ENCODE peak calls at places on chromosomes 16 and 17, in six cellular contexts. V is A549, D is H9, Z is dorsolateral prefrontal cortex, I is BJ, U is transverse colon. C is an unnamed sample.

GRCh38 chr17:13601776-13602551 is at the start of gene HS3ST3A1:
- DNase-seq in V (no peak), D (peak), Z (no peak), I (no peak), U (peak), C (peak)

GRCh38 chr17:41394254-41395016 is 3.0 kb downstream of the KRT31 start:
- DNase-seq in V (no peak), D (no peak), Z (no peak), I (no peak), U (no peak), C (no peak)

GRCh38 chr17:78822552-78822951 is 18.1 kb downstream of the USP36 start:
- DNase-seq in V (no peak), D (no peak), Z (peak), I (peak), U (no peak), C (no peak)

GRCh38 chr16:86514656-86515376 is 4.5 kb downstream of the FOXF1 start:
- DNase-seq in V (no peak), D (no peak), Z (no peak), I (no peak), U (no peak), C (no peak)

GRCh38 chr17:62737513-62737912 is 70.6 kb downstream of the MARCHF10 start:
- DNase-seq in V (no peak), D (peak), Z (no peak), I (no peak), U (no peak), C (no peak)

GRCh38 chr16:84905965-84906460 is 86.2 kb downstream of the CRISPLD2 start:
- DNase-seq in V (no peak), D (no peak), Z (no peak), I (no peak), U (no peak), C (no peak)

GRCh38 chr16:61885343-61885742 is 150.9 kb downstream of the CDH8 start:
- DNase-seq in V (no peak), D (no peak), Z (no peak), I (no peak), U (no peak), C (no peak)

GRCh38 chr17:26782153-26782552 is 511.8 kb upstream of the WSB1 start:
- DNase-seq in V (no peak), D (no peak), Z (no peak), I (no peak), U (no peak), C (no peak)

GRCh38 chr16:51638338-51639135 is 487.5 kb upstream of the SALL1 start:
- DNase-seq in V (no peak), D (no peak), Z (no peak), I (no peak), U (no peak), C (no peak)

GRCh38 chr17:81867123-81867951 is 3.8 kb downstream of the ARHGDIA start:
- DNase-seq in V (no peak), D (peak), Z (no peak), I (no peak), U (peak), C (no peak)

GRCh38 chr16:19808061-19808621 is 76.5 kb downstream of the GPRC5B start:
- DNase-seq in V (peak), D (no peak), Z (peak), I (no peak), U (no peak), C (no peak)

GRCh38 chr17:27996157-27997043 is 46.1 kb upstream of the NLK start:
- DNase-seq in V (no peak), D (no peak), Z (no peak), I (no peak), U (no peak), C (no peak)

GRCh38 chr17:66625321-66625767 is 209.6 kb upstream of the CACNG5 start:
- DNase-seq in V (peak), D (no peak), Z (no peak), I (no peak), U (no peak), C (no peak)

GRCh38 chr16:29962344-29962994 is 590 bp downstream of the TMEM219 start:
- DNase-seq in V (no peak), D (no peak), Z (no peak), I (no peak), U (peak), C (no peak)

GRCh38 chr17:62819511-62820221 is 11.6 kb upstream of the MARCHF10 start:
- DNase-seq in V (peak), D (peak), Z (no peak), I (peak), U (peak), C (peak)

GRCh38 chr17:63549289-63549945 is 860 bp upstream of the DCAF7 start:
- DNase-seq in V (no peak), D (no peak), Z (no peak), I (no peak), U (no peak), C (no peak)

GRCh38 chr16:61934591-61934990 is 101.6 kb downstream of the CDH8 start:
- DNase-seq in V (no peak), D (no peak), Z (no peak), I (no peak), U (no peak), C (no peak)

GRCh38 chr16:16887193-16887592 is 508.3 kb downstream of the NPIPA7 start:
- DNase-seq in V (no peak), D (no peak), Z (no peak), I (no peak), U (no peak), C (no peak)

GRCh38 chr17:41738077-41738800 is 3.8 kb upstream of the HAP1 start:
- DNase-seq in V (peak), D (peak), Z (peak), I (peak), U (peak), C (peak)

GRCh38 chr16:28320023-28320561 is 27.8 kb downstream of the SBK1 start:
- DNase-seq in V (no peak), D (no peak), Z (no peak), I (no peak), U (no peak), C (no peak)

GRCh38 chr16:85360323-85361277 is 248.3 kb upstream of the CIBAR2 start:
- DNase-seq in V (no peak), D (no peak), Z (peak), I (no peak), U (peak), C (no peak)

GRCh38 chr16:20041924-20042596 is 31.6 kb downstream of the GPR139 start:
- DNase-seq in V (no peak), D (no peak), Z (no peak), I (no peak), U (no peak), C (no peak)

DNA sequence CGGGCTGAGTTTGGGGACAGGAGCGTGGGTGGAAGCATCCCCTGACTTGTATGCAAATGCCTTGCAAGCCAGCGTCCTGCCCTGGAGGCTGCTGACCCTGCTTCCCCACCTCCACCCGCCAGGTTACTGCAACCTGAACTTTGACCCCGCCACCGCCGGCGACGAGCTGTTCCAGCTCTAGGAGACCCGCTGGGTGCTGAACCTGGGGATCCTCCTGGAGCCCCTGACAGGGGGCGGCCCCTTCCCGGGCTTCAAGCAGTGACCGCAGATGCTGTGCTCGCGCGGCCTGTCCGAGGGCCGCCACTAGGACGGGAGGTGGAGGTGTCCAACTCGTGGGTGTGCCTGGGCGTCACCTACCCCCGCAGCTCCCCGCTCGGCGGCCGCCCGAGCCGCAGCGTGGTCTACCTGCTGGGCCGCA is 10.7 kb upstream of the SLC16A5 start:
- DNase-seq in V (no peak), D (peak), Z (no peak), I (no peak), U (peak), C (no peak)
- TF ChIP-seq CTCF in V (no peak), D (no peak), Z (no peak), I (no peak), U (no peak), C (no peak)

DNA sequence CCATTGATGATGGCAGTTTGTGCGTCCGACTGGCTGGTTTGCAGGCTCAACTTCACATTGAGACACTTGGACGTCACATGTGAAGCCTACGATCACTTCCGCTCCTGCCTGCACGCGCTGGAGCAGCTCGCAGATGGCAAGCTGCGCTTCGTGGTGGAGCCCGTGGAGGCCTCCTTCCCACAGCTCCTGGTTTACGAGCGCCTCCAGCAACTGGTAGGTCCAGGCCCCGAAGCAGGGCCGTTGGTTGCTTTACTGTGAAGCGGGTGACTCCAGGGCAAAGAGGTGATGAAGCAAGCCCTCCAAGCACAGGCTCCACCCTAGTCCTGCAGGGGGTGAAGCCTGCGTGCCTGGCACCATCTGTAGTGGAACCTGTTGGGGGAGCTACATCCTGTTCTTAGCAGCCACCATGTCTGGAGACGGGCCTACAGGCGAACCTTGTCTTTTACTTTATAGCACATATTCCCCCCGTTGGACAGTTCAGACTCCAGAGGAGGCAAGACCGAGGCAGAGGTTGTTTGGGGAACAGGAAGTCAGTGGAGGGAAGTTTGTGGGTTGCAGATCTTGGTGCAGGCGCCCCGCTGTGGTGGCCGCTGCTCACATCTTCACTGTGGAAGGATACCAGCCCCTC is 23.1 kb downstream of the METTL22 start:
- DNase-seq in V (no peak), D (no peak), Z (no peak), I (no peak), U (no peak), C (no peak)
- TF ChIP-seq CTCF in V (no peak), D (no peak), Z (no peak), I (no peak), U (no peak), C (no peak)

DNA sequence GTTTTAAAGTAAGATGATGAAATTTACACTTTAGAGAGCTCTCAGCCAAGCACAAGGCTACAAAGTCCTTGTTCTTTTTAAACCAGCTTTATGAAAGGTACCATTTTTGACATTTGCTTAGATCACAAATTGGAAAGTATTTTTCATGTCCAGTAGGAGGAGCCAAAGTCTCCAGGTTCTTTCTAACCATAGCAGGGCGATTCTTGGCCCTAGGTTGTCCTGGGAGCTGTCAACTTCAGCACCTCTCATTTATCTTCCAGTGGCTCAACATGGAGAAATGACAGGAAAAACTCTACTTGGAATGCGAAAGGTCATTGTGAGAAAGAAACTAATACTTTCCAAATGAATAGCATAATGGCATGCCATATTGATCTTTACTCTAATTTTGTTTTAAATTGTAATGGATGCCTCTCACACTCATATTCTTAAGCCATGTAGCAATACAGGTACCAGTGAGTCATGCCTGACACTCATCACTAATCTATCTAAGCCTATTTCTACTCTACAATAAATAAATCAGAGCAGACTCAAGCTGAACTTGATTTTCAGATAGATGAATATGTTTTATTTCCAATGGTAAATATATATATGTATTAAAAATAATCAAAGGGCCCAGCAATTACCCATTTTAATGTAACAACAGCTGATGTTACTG is 919.1 kb upstream of the EEF2KMT start:
- DNase-seq in V (peak), D (peak), Z (no peak), I (no peak), U (no peak), C (no peak)
- TF ChIP-seq CTCF in V (peak), D (peak), Z (peak), I (peak), U (peak), C (peak)

GRCh38 chr17:77214743-77215142 is 74.0 kb downstream of the SEC14L1 start:
- DNase-seq in V (peak), D (peak), Z (no peak), I (no peak), U (peak), C (no peak)
- TF ChIP-seq CTCF in V (peak), D (peak), Z (peak), I (peak), U (peak), C (no peak)

GRCh38 chr17:65561394-65562205 is at the start of gene AXIN2:
- DNase-seq in V (peak), D (peak), Z (peak), I (no peak), U (peak), C (peak)
- TF ChIP-seq CTCF in V (no peak), D (no peak), Z (peak), I (peak), U (peak), C (peak)